ENCODE peak calls at places on chromosomes 3 and 15, in seven cellular contexts. N, I, Y, P, Z, G and K are unnamed samples.

GRCh38 chr15:51382787-51383186 is 41.3 kb downstream of the GLDN start:
- DNase-seq in Z (no peak), G (no peak), Y (no peak), P (no peak), I (peak; percentile 65), N (peak; percentile 12), K (no peak)

GRCh38 chr3:71478568-71478967 is 105.0 kb downstream of the FOXP1 start:
- DNase-seq in I (no peak), Z (peak; percentile 57), G (no peak), P (no peak), N (no peak), Y (no peak), K (no peak)

GRCh38 chr15:51718199-51718598 is 19.3 kb downstream of the LYSMD2 start:
- DNase-seq in Z (no peak), Y (no peak), G (no peak), N (no peak), P (no peak), I (peak; percentile 26), K (no peak)

GRCh38 chr15:39781147-39781966 is 1.3 kb downstream of the FSIP1 start:
- DNase-seq in G (no peak), Y (no peak), Z (no peak), N (no peak), I (no peak), P (no peak), K (no peak)

GRCh38 chr3:2657408-2657807 is 452.8 kb downstream of the IL5RA start:
- DNase-seq in I (no peak), Z (no peak), Y (no peak), P (no peak), N (no peak), G (no peak), K (no peak)

GRCh38 chr3:8416965-8417364 is 84.7 kb upstream of the LMCD1 start:
- DNase-seq in G (no peak), Y (no peak), P (no peak), Z (peak; percentile 4), N (peak; percentile 4), I (peak; percentile 10), K (no peak)

GRCh38 chr3:66520716-66521115 is 19.9 kb upstream of the LRIG1 start:
- DNase-seq in P (no peak), N (no peak), G (no peak), I (no peak), Y (no peak), Z (no peak), K (no peak)

GRCh38 chr3:56878046-56878445 is 76.3 kb upstream of the ARHGEF3 start:
- DNase-seq in I (peak; percentile 4), G (peak; percentile 25), N (no peak), P (no peak), Y (no peak), Z (peak; percentile 43), K (no peak)

GRCh38 chr15:56165234-56165633 is 78.4 kb downstream of the RFX7 start:
- DNase-seq in P (no peak), Z (no peak), G (no peak), N (no peak), I (no peak), Y (no peak), K (no peak)

GRCh38 chr15:38197553-38197952 is 55.1 kb upstream of the SPRED1 start:
- DNase-seq in N (no peak), I (no peak), P (no peak), Y (no peak), G (no peak), Z (no peak), K (no peak)

GRCh38 chr3:134904796-134905646 is 110.0 kb downstream of the EPHB1 start:
- DNase-seq in P (peak; percentile 30), Y (no peak), I (peak; percentile 24), G (no peak), N (no peak), Z (no peak), K (no peak)

GRCh38 chr3:195106418-195106906 is 164.5 kb downstream of the XXYLT1 start:
- DNase-seq in I (peak; percentile 74), N (peak; percentile 69), G (peak; percentile 83), Y (peak; percentile 37), P (peak; percentile 94), Z (peak; percentile 74), K (peak; percentile 77)

GRCh38 chr15:67836955-67837354 is 2.9 kb downstream of the RNU6-1 start:
- DNase-seq in Y (no peak), I (no peak), G (no peak), Z (no peak), P (peak; percentile 29), N (no peak), K (no peak)

GRCh38 chr3:21938267-21938681 is 187.3 kb upstream of the ZNF385D start:
- DNase-seq in I (no peak), N (no peak), Z (no peak), G (no peak), P (no peak), Y (no peak), K (no peak)

GRCh38 chr3:21944251-21944650 is 193.2 kb upstream of the ZNF385D start:
- DNase-seq in I (peak; percentile 12), Y (no peak), P (no peak), Z (no peak), N (no peak), G (no peak), K (no peak)

DNA sequence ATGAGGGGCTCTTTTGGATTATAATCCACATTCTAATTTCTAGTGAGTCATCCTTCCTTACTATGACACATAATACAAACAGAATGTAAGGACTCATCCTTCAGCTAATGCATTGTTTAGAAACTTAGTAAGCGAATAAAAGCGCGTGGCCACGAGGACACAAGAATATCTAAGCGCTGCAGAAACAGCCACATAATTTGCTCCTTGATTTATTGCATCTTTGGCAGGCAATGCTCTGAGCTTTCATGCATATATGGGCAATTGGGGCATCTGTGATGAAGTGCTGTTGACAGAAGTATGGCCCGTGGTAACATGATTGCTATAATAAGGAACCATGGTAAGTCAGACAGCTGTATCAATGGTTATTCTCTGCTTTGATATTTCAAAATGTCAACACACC is 191.3 kb upstream of the ZNF385D start:
- DNase-seq in Z (no peak), G (peak; percentile 21), I (no peak), P (no peak), Y (no peak), N (no peak), K (no peak)
- H3K4me3 ChIP-seq in Z (no peak overlapping the region), G (no peak overlapping the region), I (no peak overlapping the region), P (no peak overlapping the region), Y (no peak overlapping the region), N (no peak overlapping the region), K (no peak overlapping the region)

DNA sequence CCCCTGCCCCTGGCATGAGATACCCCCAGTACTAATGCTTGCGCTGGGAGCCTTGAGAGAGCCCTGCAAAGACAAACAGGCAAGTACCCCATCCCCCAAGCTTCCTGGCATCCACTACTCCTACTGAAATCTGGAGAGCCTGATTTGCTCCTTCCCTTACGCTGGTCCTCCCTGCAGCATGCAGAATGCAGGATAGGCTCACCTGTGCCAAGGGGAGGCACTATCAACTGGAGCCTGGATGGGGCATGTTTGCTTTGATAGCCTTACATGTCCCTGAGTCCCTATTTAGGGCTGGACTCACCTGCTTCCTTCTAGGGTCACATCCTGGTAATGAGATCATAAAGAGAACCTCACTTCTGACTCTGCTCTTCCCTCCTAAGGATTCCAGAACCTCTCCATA is 42.9 kb downstream of the RAB11A start:
- DNase-seq in N (no peak), Z (no peak), Y (no peak), I (no peak), G (no peak), P (no peak), K (no peak)
- H3K36me3 ChIP-seq in N (peaks cover 3% of the 10 kb centered on the region), Z (peaks cover 8% of the 10 kb centered on the region), Y (no peaks in the 10 kb centered on the region), I (peaks cover 3% of the 10 kb centered on the region), G (peaks cover 35% of the 10 kb centered on the region), P (peaks cover 2% of the 10 kb centered on the region), K (no peaks in the 10 kb centered on the region)

GRCh38 chr3:154015307-154015706 is 105.9 kb upstream of the ARHGEF26 start:
- DNase-seq in G (no peak), Y (no peak), I (no peak), P (no peak), Z (no peak), N (no peak), K (no peak)

GRCh38 chr3:154023148-154023547 is 98.0 kb upstream of the ARHGEF26 start:
- DNase-seq in P (no peak), G (no peak), Z (no peak), N (no peak), Y (no peak), I (no peak), K (no peak)

GRCh38 chr3:154022603-154023002 is 98.6 kb upstream of the ARHGEF26 start:
- DNase-seq in Z (no peak), P (no peak), I (no peak), N (no peak), Y (no peak), G (no peak), K (no peak)

GRCh38 chr3:154018100-154018696 is 103.0 kb upstream of the ARHGEF26 start:
- DNase-seq in P (peak; percentile 49), N (peak; percentile 51), G (no peak), Y (no peak), I (peak; percentile 52), Z (peak; percentile 26), K (peak; percentile 46)
- TF ChIP-seq CTCF in P (no peak), N (peak; percentile 82), G (no peak), Y (no peak), I (peak; percentile 66), Z (no peak), K (no peak)

GRCh38 chr15:92903588-92903955 is 3.4 kb downstream of the CHD2 start:
- DNase-seq in I (no peak), Z (no peak), Y (no peak), N (no peak), P (no peak), G (no peak), K (no peak)
- H3K4me3 ChIP-seq in I (peak overlapping the region; percentile 95), Z (peak overlapping the region; percentile 88), Y (peak overlapping the region; percentile 60), N (peak overlapping the region; percentile 92), P (peak overlapping the region; percentile 62), G (peak overlapping the region; percentile 63), K (peak overlapping the region; percentile 12)

DNA sequence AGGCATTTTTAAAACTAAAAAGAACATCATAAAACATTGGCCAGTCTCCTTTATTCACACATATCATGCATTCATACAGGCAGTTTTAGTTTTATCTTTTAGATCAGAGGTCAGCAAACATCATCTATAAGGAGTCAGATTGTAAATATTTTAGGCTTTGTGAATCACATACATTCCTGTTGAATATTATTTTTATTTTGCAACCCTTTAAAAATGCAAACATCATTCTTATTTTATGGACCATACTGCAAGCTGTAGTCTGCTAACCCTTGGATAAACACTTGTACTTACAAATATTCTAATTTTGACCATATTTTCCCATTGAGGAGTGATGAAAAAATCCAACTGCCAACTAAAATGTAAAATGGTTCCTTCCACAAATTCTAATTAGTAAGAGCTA is 58.0 kb downstream of the PIK3R4 start:
- DNase-seq in P (no peak), I (no peak), N (no peak), Z (no peak), G (no peak), Y (no peak), K (no peak)
- H3K36me3 ChIP-seq in P (peaks cover 3% of the 10 kb centered on the region), I (peaks cover 17% of the 10 kb centered on the region), N (peaks cover 64% of the 10 kb centered on the region), Z (peaks cover 14% of the 10 kb centered on the region), G (peaks cover 34% of the 10 kb centered on the region), Y (peaks cover 21% of the 10 kb centered on the region), K (peaks cover 5% of the 10 kb centered on the region)

GRCh38 chr3:139561959-139562676 is 22.6 kb upstream of the RBP1 start:
- DNase-seq in N (peak; percentile 21), P (no peak), Y (no peak), I (peak; percentile 50), Z (no peak), G (peak; percentile 36), K (no peak)
- TF ChIP-seq CTCF in N (peak; percentile 62), P (peak; percentile 54), Y (peak; percentile 49), I (peak; percentile 88), Z (no peak), G (peak; percentile 61), K (peak; percentile 22)